ENCODE peak calls at places on chromosomes 5 and 9, in nine cellular contexts. Y is activated naive CD8-positive, alpha-beta T cell treated with anti-CD3 and anti-CD28 coated beads for 36 hours; P is activated T-helper 2 cell treated with anti-CD3 and anti-CD28 coated beads, Interferon-gamma antibody, Interleukin-2, Interleukin-4, amounts not matched to agents 10 μg/mL and 5 μg/mL and 100 μg/mL, durations not matched to agents 14 hours and 24 hours and 36 hours; I is stimulated activated CD8-positive, alpha-beta memory T cell treated with anti-CD3 and anti-CD28 coated beads, Interleukin-15, amount 100 ng/mL, for 1 hour; Z is activated CD4-positive, CD25-positive, alpha-beta regulatory T cell; Q is transverse colon; B is CD8-positive, alpha-beta memory T cell; U is stimulated activated CD4-positive, alpha-beta T cell treated with anti-CD3 and anti-CD28 coated beads, TNF-alpha, amount 100 ng/mL, for 24 hours; M is HCEC 1CT. H is an unnamed sample.

GRCh38 chr9:129962889-129963703 is 79.9 kb downstream of the FNBP1 start:
- DNase-seq in Y (peak; percentile 73), P (peak; percentile 76), I (peak; percentile 40), Z (peak; percentile 16), Q (peak; percentile 66), B (peak; percentile 85), U (peak; percentile 60), M (peak; percentile 50), H (peak; percentile 88)

GRCh38 chr5:179803651-179804598 is 2.7 kb downstream of the MGAT4B start:
- DNase-seq in Y (peak; percentile 75), P (no peak), I (no peak), Z (no peak), Q (no peak), B (peak; percentile 48), U (peak; percentile 63), M (no peak), H (no peak)

GRCh38 chr9:115524467-115525059 is 406.6 kb upstream of the TNC start:
- DNase-seq in Y (no peak), P (no peak), I (no peak), Z (no peak), Q (peak; percentile 10), B (no peak), U (no peak), M (peak; percentile 55), H (no peak)

GRCh38 chr9:72554221-72554641 is 32.8 kb downstream of the TMC1 start:
- DNase-seq in Y (no peak), P (no peak), I (no peak), Z (no peak), Q (no peak), B (no peak), U (no peak), M (peak; percentile 79), H (no peak)

GRCh38 chr9:131098391-131099087 is 2.2 kb downstream of the AIF1L start:
- DNase-seq in Y (no peak), P (no peak), I (no peak), Z (no peak), Q (no peak), B (no peak), U (no peak), M (no peak), H (no peak)

GRCh38 chr9:35650341-35651158 is at the start of gene SIT1:
- DNase-seq in Y (peak; percentile 43), P (no peak), I (no peak), Z (no peak), Q (no peak), B (peak; percentile 56), U (peak; percentile 58), M (no peak), H (no peak)

GRCh38 chr5:173413476-173413982 is 85.3 kb upstream of the STC2 start:
- DNase-seq in Y (no peak), P (no peak), I (no peak), Z (no peak), Q (no peak), B (no peak), U (no peak), M (no peak), H (no peak)

GRCh38 chr5:140042551-140043507 is at the start of gene NRG2:
- DNase-seq in Y (peak; percentile 54), P (peak; percentile 12), I (peak; percentile 22), Z (peak; percentile 8), Q (peak; percentile 63), B (peak; percentile 58), U (peak; percentile 47), M (peak; percentile 49), H (peak; percentile 56)

GRCh38 chr5:57366744-57367143 is 115.9 kb downstream of the ACTBL2 start:
- DNase-seq in Y (no peak), P (no peak), I (no peak), Z (no peak), Q (no peak), B (no peak), U (no peak), M (peak; percentile 32), H (no peak)

GRCh38 chr9:114611516-114612271 is 603 bp downstream of the TMEM268 start:
- DNase-seq in Y (peak; percentile 59), P (peak; percentile 14), I (no peak), Z (peak; percentile 41), Q (peak; percentile 65), B (no peak), U (peak; percentile 46), M (peak; percentile 65), H (peak; percentile 36)

GRCh38 chr9:133117271-133118178 is 3.5 kb downstream of the RALGDS start:
- DNase-seq in Y (no peak), P (no peak), I (no peak), Z (no peak), Q (no peak), B (no peak), U (no peak), M (no peak), H (no peak)

GRCh38 chr5:80103375-80103774 is 68.2 kb downstream of the THBS4 start:
- DNase-seq in Y (no peak), P (no peak), I (no peak), Z (no peak), Q (no peak), B (no peak), U (no peak), M (no peak), H (peak; percentile 41)

GRCh38 chr9:111284703-111285102 is 45.3 kb downstream of the OR2K2 start:
- DNase-seq in Y (no peak), P (no peak), I (no peak), Z (no peak), Q (no peak), B (no peak), U (no peak), M (no peak), H (no peak)

GRCh38 chr9:92790542-92791527 is 26.2 kb upstream of the BICD2 start:
- DNase-seq in Y (peak; percentile 61), P (peak; percentile 55), I (peak; percentile 60), Z (peak; percentile 44), Q (peak; percentile 85), B (peak; percentile 67), U (peak; percentile 71), M (peak; percentile 58), H (peak; percentile 60)

GRCh38 chr5:34651791-34652190 is 4.3 kb upstream of the RAI14 start:
- DNase-seq in Y (no peak), P (no peak), I (no peak), Z (no peak), Q (no peak), B (no peak), U (no peak), M (no peak), H (no peak)

GRCh38 chr5:172757394-172758010 is 13.5 kb downstream of the DUSP1 start:
- DNase-seq in Y (no peak), P (no peak), I (no peak), Z (no peak), Q (no peak), B (no peak), U (no peak), M (no peak), H (no peak)

GRCh38 chr5:180100621-180101450 is 29.3 kb upstream of the RNF130 start:
- DNase-seq in Y (no peak), P (no peak), I (no peak), Z (no peak), Q (no peak), B (no peak), U (no peak), M (no peak), H (no peak)

GRCh38 chr5:132422720-132423442 is 53.4 kb downstream of the SLC22A5 start:
- DNase-seq in Y (no peak), P (no peak), I (no peak), Z (no peak), Q (peak; percentile 87), B (no peak), U (no peak), M (peak; percentile 65), H (no peak)

GRCh38 chr5:72234265-72234700 is 85.8 kb downstream of the MRPS27 start:
- DNase-seq in Y (no peak), P (no peak), I (no peak), Z (no peak), Q (no peak), B (no peak), U (no peak), M (peak; percentile 77), H (no peak)

GRCh38 chr5:73118331-73119011 is 1.9 kb upstream of the TMEM171 start:
- DNase-seq in Y (no peak), P (no peak), I (no peak), Z (no peak), Q (peak; percentile 74), B (no peak), U (no peak), M (no peak), H (no peak)

GRCh38 chr9:27195191-27195590 is 86.2 kb downstream of the TEK start:
- DNase-seq in Y (no peak), P (no peak), I (no peak), Z (no peak), Q (no peak), B (no peak), U (no peak), M (peak; percentile 56), H (no peak)

GRCh38 chr9:113525831-113526230 is 62.3 kb downstream of the RGS3 start:
- DNase-seq in Y (no peak), P (no peak), I (no peak), Z (no peak), Q (no peak), B (no peak), U (no peak), M (no peak), H (no peak)

GRCh38 chr9:81737871-81738507 is 48.6 kb upstream of the TLE1 start:
- DNase-seq in Y (no peak), P (no peak), I (no peak), Z (no peak), Q (peak; percentile 44), B (no peak), U (no peak), M (peak; percentile 90), H (no peak)

GRCh38 chr5:37722236-37723146 is 117.3 kb downstream of the GDNF start:
- DNase-seq in Y (peak; percentile 37), P (peak; percentile 31), I (no peak), Z (no peak), Q (no peak), B (no peak), U (peak; percentile 10), M (peak; percentile 96), H (no peak)

GRCh38 chr5:84480873-84481637 is 96.4 kb upstream of the EDIL3 start:
- DNase-seq in Y (no peak), P (no peak), I (no peak), Z (no peak), Q (no peak), B (no peak), U (no peak), M (no peak), H (no peak)

GRCh38 chr9:137026828-137027227 is 1.2 kb downstream of the ABCA2 start:
- DNase-seq in Y (no peak), P (no peak), I (no peak), Z (no peak), Q (no peak), B (no peak), U (no peak), M (no peak), H (no peak)

GRCh38 chr5:146051678-146052077 is 53.7 kb downstream of the PLAC8L1 start:
- DNase-seq in Y (no peak), P (no peak), I (no peak), Z (no peak), Q (no peak), B (no peak), U (no peak), M (peak; percentile 49), H (no peak)

H was measured in naive thymus-derived CD8-positive, alpha-beta T cell.